ENCODE peak calls at places on chromosomes 1 and 21, in eight cellular contexts. One of them, this sample, is unnamed.

GRCh38 chr1:9180077-9180819 is 51.3 kb upstream of the GPR157 start:
- DNase-seq in ascending aorta: no peak
- DNase-seq in RWPE2: no peak
- DNase-seq in heart left ventricle: no peak
- DNase-seq in WERI-Rb-1: no peak
- DNase-seq in aorta: no peak
- DNase-seq in SK-N-SH: no peak
- DNase-seq in fibroblast of villous mesenchyme: peak
- DNase-seq in this sample: no peak

GRCh38 chr1:226447932-226448670 is 40.2 kb upstream of the PARP1 start:
- DNase-seq in ascending aorta: no peak
- DNase-seq in RWPE2: no peak
- DNase-seq in heart left ventricle: no peak
- DNase-seq in WERI-Rb-1: no peak
- DNase-seq in aorta: no peak
- DNase-seq in SK-N-SH: no peak
- DNase-seq in fibroblast of villous mesenchyme: no peak
- DNase-seq in this sample: no peak

GRCh38 chr1:218371927-218372672 is 27.0 kb downstream of the TGFB2 start:
- DNase-seq in ascending aorta: no peak
- DNase-seq in RWPE2: no peak
- DNase-seq in heart left ventricle: no peak
- DNase-seq in WERI-Rb-1: peak
- DNase-seq in aorta: no peak
- DNase-seq in SK-N-SH: no peak
- DNase-seq in fibroblast of villous mesenchyme: peak
- DNase-seq in this sample: no peak

GRCh38 chr1:113133038-113133437 is 60.0 kb downstream of the LRIG2 start:
- DNase-seq in ascending aorta: no peak
- DNase-seq in RWPE2: no peak
- DNase-seq in heart left ventricle: no peak
- DNase-seq in WERI-Rb-1: no peak
- DNase-seq in aorta: no peak
- DNase-seq in SK-N-SH: no peak
- DNase-seq in fibroblast of villous mesenchyme: no peak
- DNase-seq in this sample: no peak

GRCh38 chr1:61386323-61386722 is 304.0 kb downstream of the NFIA start:
- DNase-seq in ascending aorta: no peak
- DNase-seq in RWPE2: no peak
- DNase-seq in heart left ventricle: no peak
- DNase-seq in WERI-Rb-1: no peak
- DNase-seq in aorta: no peak
- DNase-seq in SK-N-SH: no peak
- DNase-seq in fibroblast of villous mesenchyme: no peak
- DNase-seq in this sample: no peak

GRCh38 chr21:39867198-39867650 is at the start of gene PCP4:
- DNase-seq in ascending aorta: no peak
- DNase-seq in RWPE2: no peak
- DNase-seq in heart left ventricle: no peak
- DNase-seq in WERI-Rb-1: peak
- DNase-seq in aorta: no peak
- DNase-seq in SK-N-SH: peak
- DNase-seq in fibroblast of villous mesenchyme: no peak
- DNase-seq in this sample: no peak

GRCh38 chr1:14308460-14308859 is 290.0 kb upstream of the KAZN start:
- DNase-seq in ascending aorta: no peak
- DNase-seq in RWPE2: no peak
- DNase-seq in heart left ventricle: no peak
- DNase-seq in WERI-Rb-1: no peak
- DNase-seq in aorta: no peak
- DNase-seq in SK-N-SH: no peak
- DNase-seq in fibroblast of villous mesenchyme: no peak
- DNase-seq in this sample: no peak

GRCh38 chr1:208500379-208500778 is 256.2 kb upstream of the PLXNA2 start:
- DNase-seq in ascending aorta: no peak
- DNase-seq in RWPE2: no peak
- DNase-seq in heart left ventricle: no peak
- DNase-seq in WERI-Rb-1: no peak
- DNase-seq in aorta: no peak
- DNase-seq in SK-N-SH: peak
- DNase-seq in fibroblast of villous mesenchyme: no peak
- DNase-seq in this sample: no peak

GRCh38 chr1:98157524-98158293 is 236.9 kb upstream of the DPYD start:
- DNase-seq in ascending aorta: no peak
- DNase-seq in RWPE2: no peak
- DNase-seq in heart left ventricle: no peak
- DNase-seq in WERI-Rb-1: no peak
- DNase-seq in aorta: no peak
- DNase-seq in SK-N-SH: no peak
- DNase-seq in fibroblast of villous mesenchyme: no peak
- DNase-seq in this sample: no peak

GRCh38 chr1:64983110-64983509 is 16.8 kb upstream of the JAK1 start:
- DNase-seq in ascending aorta: no peak
- DNase-seq in RWPE2: no peak
- DNase-seq in heart left ventricle: no peak
- DNase-seq in WERI-Rb-1: no peak
- DNase-seq in aorta: no peak
- DNase-seq in SK-N-SH: peak
- DNase-seq in fibroblast of villous mesenchyme: peak
- DNase-seq in this sample: no peak

GRCh38 chr1:74690909-74691308 is 17.3 kb upstream of the ERICH3 start:
- DNase-seq in ascending aorta: no peak
- DNase-seq in RWPE2: no peak
- DNase-seq in heart left ventricle: no peak
- DNase-seq in WERI-Rb-1: no peak
- DNase-seq in aorta: no peak
- DNase-seq in SK-N-SH: no peak
- DNase-seq in fibroblast of villous mesenchyme: no peak
- DNase-seq in this sample: no peak

GRCh38 chr1:155178441-155179106 is 4.9 kb downstream of the TRIM46 start:
- DNase-seq in ascending aorta: no peak
- DNase-seq in RWPE2: peak
- DNase-seq in heart left ventricle: peak
- DNase-seq in WERI-Rb-1: peak
- DNase-seq in aorta: peak
- DNase-seq in SK-N-SH: no peak
- DNase-seq in fibroblast of villous mesenchyme: no peak
- DNase-seq in this sample: peak

GRCh38 chr21:45821315-45822001 is 160.1 kb upstream of the COL6A1 start:
- DNase-seq in ascending aorta: no peak
- DNase-seq in RWPE2: no peak
- DNase-seq in heart left ventricle: no peak
- DNase-seq in WERI-Rb-1: no peak
- DNase-seq in aorta: no peak
- DNase-seq in SK-N-SH: peak
- DNase-seq in fibroblast of villous mesenchyme: no peak
- DNase-seq in this sample: no peak

GRCh38 chr1:234842726-234843641 is 233.0 kb upstream of the IRF2BP2 start:
- DNase-seq in ascending aorta: no peak
- DNase-seq in RWPE2: no peak
- DNase-seq in heart left ventricle: no peak
- DNase-seq in WERI-Rb-1: peak
- DNase-seq in aorta: peak
- DNase-seq in SK-N-SH: peak
- DNase-seq in fibroblast of villous mesenchyme: peak
- DNase-seq in this sample: peak

GRCh38 chr21:38660333-38661295 is 145.1 kb upstream of the ETS2 start:
- DNase-seq in ascending aorta: no peak
- DNase-seq in RWPE2: no peak
- DNase-seq in heart left ventricle: no peak
- DNase-seq in WERI-Rb-1: peak
- DNase-seq in aorta: peak
- DNase-seq in SK-N-SH: peak
- DNase-seq in fibroblast of villous mesenchyme: no peak
- DNase-seq in this sample: no peak

DNA sequence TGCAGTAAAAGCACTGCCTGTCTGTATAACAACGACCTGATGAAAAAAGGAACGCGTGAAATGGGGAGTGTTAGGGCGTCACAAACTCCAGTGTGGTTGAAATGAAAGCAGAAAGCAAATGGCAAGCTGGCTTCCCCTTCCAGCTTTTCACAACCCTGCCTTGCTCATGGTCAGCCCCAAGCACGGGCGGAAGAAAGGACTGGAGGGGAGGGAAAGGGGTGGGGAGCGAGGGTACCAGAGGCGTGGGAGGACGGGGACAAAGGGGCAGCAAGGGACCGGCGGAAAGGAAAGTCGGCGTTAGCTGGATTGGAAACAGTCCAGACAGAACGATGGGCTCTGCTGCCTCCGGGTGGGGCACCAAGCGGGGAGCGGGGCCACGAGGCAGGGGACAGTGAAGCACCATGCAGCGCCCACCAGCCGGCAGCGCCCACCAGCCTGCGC is 9.6 kb downstream of the VPS26C start:
- DNase-seq in ascending aorta: no peak
- DNase-seq in RWPE2: no peak
- DNase-seq in heart left ventricle: no peak
- DNase-seq in WERI-Rb-1: peak
- DNase-seq in aorta: no peak
- DNase-seq in SK-N-SH: peak
- DNase-seq in fibroblast of villous mesenchyme: peak
- DNase-seq in this sample: peak
- H3K4me3 ChIP-seq in ascending aorta: peak
- H3K4me3 ChIP-seq in RWPE2: peak
- H3K4me3 ChIP-seq in heart left ventricle: peak
- H3K4me3 ChIP-seq in WERI-Rb-1: peak
- H3K4me3 ChIP-seq in aorta: peak
- H3K4me3 ChIP-seq in SK-N-SH: peak
- H3K4me3 ChIP-seq in fibroblast of villous mesenchyme: peak
- H3K4me3 ChIP-seq in this sample: peak

GRCh38 chr1:214476229-214476957 is 75.0 kb downstream of the PTPN14 start:
- DNase-seq in ascending aorta: no peak
- DNase-seq in RWPE2: no peak
- DNase-seq in heart left ventricle: no peak
- DNase-seq in WERI-Rb-1: no peak
- DNase-seq in aorta: no peak
- DNase-seq in SK-N-SH: no peak
- DNase-seq in fibroblast of villous mesenchyme: peak
- DNase-seq in this sample: no peak
- H3K4me3 ChIP-seq in ascending aorta: no peak
- H3K4me3 ChIP-seq in RWPE2: no peak
- H3K4me3 ChIP-seq in heart left ventricle: no peak
- H3K4me3 ChIP-seq in WERI-Rb-1: no peak
- H3K4me3 ChIP-seq in aorta: no peak
- H3K4me3 ChIP-seq in SK-N-SH: no peak
- H3K4me3 ChIP-seq in fibroblast of villous mesenchyme: no peak
- H3K4me3 ChIP-seq in this sample: peak

GRCh38 chr1:111199329-111199728 is 1.1 kb downstream of the DENND2D start:
- DNase-seq in ascending aorta: no peak
- DNase-seq in RWPE2: no peak
- DNase-seq in heart left ventricle: no peak
- DNase-seq in WERI-Rb-1: no peak
- DNase-seq in aorta: no peak
- DNase-seq in SK-N-SH: no peak
- DNase-seq in fibroblast of villous mesenchyme: no peak
- DNase-seq in this sample: no peak

GRCh38 chr1:111199881-111200801 is at the start of gene DENND2D:
- DNase-seq in ascending aorta: peak
- DNase-seq in RWPE2: no peak
- DNase-seq in heart left ventricle: no peak
- DNase-seq in WERI-Rb-1: no peak
- DNase-seq in aorta: peak
- DNase-seq in SK-N-SH: no peak
- DNase-seq in fibroblast of villous mesenchyme: no peak
- DNase-seq in this sample: no peak

GRCh38 chr1:111197598-111198289 is 2.7 kb downstream of the DENND2D start:
- DNase-seq in ascending aorta: no peak
- DNase-seq in RWPE2: no peak
- DNase-seq in heart left ventricle: no peak
- DNase-seq in WERI-Rb-1: peak
- DNase-seq in aorta: no peak
- DNase-seq in SK-N-SH: no peak
- DNase-seq in fibroblast of villous mesenchyme: no peak
- DNase-seq in this sample: no peak

GRCh38 chr1:111200802-111201161 is 336 bp upstream of the DENND2D start:
- DNase-seq in ascending aorta: no peak
- DNase-seq in RWPE2: no peak
- DNase-seq in heart left ventricle: no peak
- DNase-seq in WERI-Rb-1: no peak
- DNase-seq in aorta: no peak
- DNase-seq in SK-N-SH: no peak
- DNase-seq in fibroblast of villous mesenchyme: no peak
- DNase-seq in this sample: no peak

GRCh38 chr1:111198836-111199235 is 1.6 kb downstream of the DENND2D start:
- DNase-seq in ascending aorta: no peak
- DNase-seq in RWPE2: no peak
- DNase-seq in heart left ventricle: no peak
- DNase-seq in WERI-Rb-1: no peak
- DNase-seq in aorta: no peak
- DNase-seq in SK-N-SH: no peak
- DNase-seq in fibroblast of villous mesenchyme: no peak
- DNase-seq in this sample: no peak
- H3K4me3 ChIP-seq in ascending aorta: peak
- H3K4me3 ChIP-seq in RWPE2: no peak
- H3K4me3 ChIP-seq in heart left ventricle: no peak
- H3K4me3 ChIP-seq in WERI-Rb-1: no peak
- H3K4me3 ChIP-seq in aorta: no peak
- H3K4me3 ChIP-seq in SK-N-SH: no peak
- H3K4me3 ChIP-seq in fibroblast of villous mesenchyme: no peak
- H3K4me3 ChIP-seq in this sample: peak

GRCh38 chr1:165828581-165829329 is 1.3 kb downstream of the UCK2 start:
- DNase-seq in ascending aorta: no peak
- DNase-seq in RWPE2: no peak
- DNase-seq in heart left ventricle: no peak
- DNase-seq in WERI-Rb-1: peak
- DNase-seq in aorta: peak
- DNase-seq in SK-N-SH: peak
- DNase-seq in fibroblast of villous mesenchyme: peak
- DNase-seq in this sample: no peak

GRCh38 chr1:165828103-165828558 is 717 bp downstream of the UCK2 start:
- DNase-seq in ascending aorta: no peak
- DNase-seq in RWPE2: no peak
- DNase-seq in heart left ventricle: peak
- DNase-seq in WERI-Rb-1: peak
- DNase-seq in aorta: peak
- DNase-seq in SK-N-SH: peak
- DNase-seq in fibroblast of villous mesenchyme: peak
- DNase-seq in this sample: peak

GRCh38 chr1:165824269-165824643 is 3.2 kb upstream of the UCK2 start:
- DNase-seq in ascending aorta: no peak
- DNase-seq in RWPE2: no peak
- DNase-seq in heart left ventricle: no peak
- DNase-seq in WERI-Rb-1: no peak
- DNase-seq in aorta: no peak
- DNase-seq in SK-N-SH: no peak
- DNase-seq in fibroblast of villous mesenchyme: no peak
- DNase-seq in this sample: no peak

GRCh38 chr1:165827199-165828102 is at the start of gene UCK2:
- DNase-seq in ascending aorta: peak
- DNase-seq in RWPE2: peak
- DNase-seq in heart left ventricle: peak
- DNase-seq in WERI-Rb-1: peak
- DNase-seq in aorta: peak
- DNase-seq in SK-N-SH: peak
- DNase-seq in fibroblast of villous mesenchyme: peak
- DNase-seq in this sample: peak

DNA sequence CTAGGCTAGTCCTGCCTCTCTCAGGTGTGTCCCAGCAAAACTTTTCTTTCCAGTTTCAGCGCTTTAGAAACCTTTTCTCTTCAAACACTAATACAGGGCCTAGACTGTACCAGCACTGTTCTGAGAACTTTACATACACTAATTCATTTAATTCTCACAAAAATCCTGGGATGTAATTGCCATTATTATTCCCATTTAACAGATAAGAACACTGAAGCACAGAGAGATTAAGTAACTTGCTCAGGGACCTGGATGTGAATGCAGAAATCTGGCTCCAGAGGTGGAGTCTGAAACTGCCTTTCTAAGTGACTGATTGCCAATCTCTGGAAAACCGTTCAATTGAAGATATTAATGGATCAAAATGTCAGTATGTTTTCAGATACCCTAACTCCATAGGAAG is 849 bp upstream of the UCK2 start:
- DNase-seq in ascending aorta: no peak
- DNase-seq in RWPE2: no peak
- DNase-seq in heart left ventricle: no peak
- DNase-seq in WERI-Rb-1: no peak
- DNase-seq in aorta: no peak
- DNase-seq in SK-N-SH: no peak
- DNase-seq in fibroblast of villous mesenchyme: no peak
- DNase-seq in this sample: no peak
- H3K4me3 ChIP-seq in ascending aorta: no peak
- H3K4me3 ChIP-seq in RWPE2: no peak
- H3K4me3 ChIP-seq in heart left ventricle: peak
- H3K4me3 ChIP-seq in WERI-Rb-1: peak
- H3K4me3 ChIP-seq in aorta: no peak
- H3K4me3 ChIP-seq in SK-N-SH: peak
- H3K4me3 ChIP-seq in fibroblast of villous mesenchyme: no peak
- H3K4me3 ChIP-seq in this sample: peak

This sample was measured in suprapubic skin.